ENCODE peak calls at places on chromosomes 6 and 20, in five cellular contexts. V is suprapubic skin, F is esophagus muscularis mucosa, P is sigmoid colon, K is tibial nerve. O is an unnamed sample.

GRCh38 chr6:28606424-28607391 is 81.0 kb downstream of the GPX5 start:
- DNase-seq in V (no peak), P (no peak), F (no peak), K (no peak), O (no peak)

GRCh38 chr6:121688974-121689373 is 253.5 kb downstream of the GJA1 start:
- DNase-seq in P (no peak), V (no peak), F (no peak), K (no peak), O (no peak)

GRCh38 chr6:83114164-83114563 is 46.7 kb downstream of the DOP1A start:
- DNase-seq in P (no peak), K (no peak), F (no peak), V (no peak), O (no peak)

GRCh38 chr6:78253618-78254017 is 600.8 kb downstream of the MEI4 start:
- DNase-seq in V (no peak), P (no peak), F (no peak), K (no peak), O (no peak)

GRCh38 chr6:128275030-128275429 is 245.4 kb downstream of the PTPRK start:
- DNase-seq in F (no peak), V (no peak), K (no peak), P (no peak), O (no peak)

GRCh38 chr20:25859649-25860530 is 163.2 kb upstream of the ZNF337 start:
- DNase-seq in F (no peak), K (peak; percentile 33), V (no peak), P (peak; percentile 84), O (peak; percentile 91)

GRCh38 chr6:90284236-90284744 is 12.4 kb downstream of the BACH2 start:
- DNase-seq in P (no peak), K (no peak), V (no peak), F (no peak), O (no peak)

GRCh38 chr6:90383212-90383611 is 86.6 kb upstream of the BACH2 start:
- DNase-seq in F (no peak), K (no peak), V (no peak), P (no peak), O (no peak)

GRCh38 chr6:32092760-32093497 is 16.2 kb downstream of the TNXB start:
- DNase-seq in F (no peak), P (peak; percentile 77), K (no peak), V (no peak), O (peak; percentile 63)

GRCh38 chr6:29617782-29618557 is 15.0 kb downstream of the GABBR1 start:
- DNase-seq in V (no peak), K (no peak), F (no peak), P (no peak), O (no peak)

GRCh38 chr6:92915466-92915865 is 503.9 kb downstream of the EPHA7 start:
- DNase-seq in P (no peak), V (no peak), F (no peak), K (no peak), O (no peak)

GRCh38 chr6:30463651-30464618 is 25.4 kb upstream of the HLA-E start:
- DNase-seq in K (no peak), P (no peak), F (no peak), V (no peak), O (no peak)

GRCh38 chr6:44466955-44467354 is 79.4 kb downstream of the CDC5L start:
- DNase-seq in P (no peak), V (no peak), F (peak; percentile 17), K (no peak), O (no peak)

GRCh38 chr6:32081168-32081624 is 27.9 kb downstream of the TNXB start:
- DNase-seq in V (peak; percentile 91), F (no peak), P (peak; percentile 93), K (peak; percentile 57), O (peak; percentile 48)

GRCh38 chr6:71394001-71394432 is 105.4 kb downstream of the OGFRL1 start:
- DNase-seq in V (no peak), P (no peak), K (no peak), F (no peak), O (no peak)

GRCh38 chr6:37432590-37432915 is 468 bp upstream of the CMTR1 start:
- DNase-seq in F (no peak), P (no peak), K (no peak), V (no peak), O (no peak)

GRCh38 chr6:14365393-14365792 is 247.8 kb downstream of the CD83 start:
- DNase-seq in F (no peak), K (no peak), P (no peak), V (no peak), O (no peak)

GRCh38 chr20:846894-847278 is 13.4 kb downstream of the FAM110A start:
- DNase-seq in P (no peak), K (no peak), F (no peak), V (no peak), O (no peak)

GRCh38 chr6:1695546-1696494 is 86.1 kb downstream of the FOXC1 start:
- DNase-seq in P (no peak), F (no peak), V (no peak), K (peak; percentile 25), O (peak; percentile 42)
- H3K4me3 ChIP-seq in P (no peak overlapping the region), F (no peak overlapping the region), V (no peak overlapping the region), K (no peak overlapping the region), O (no peak overlapping the region)

DNA sequence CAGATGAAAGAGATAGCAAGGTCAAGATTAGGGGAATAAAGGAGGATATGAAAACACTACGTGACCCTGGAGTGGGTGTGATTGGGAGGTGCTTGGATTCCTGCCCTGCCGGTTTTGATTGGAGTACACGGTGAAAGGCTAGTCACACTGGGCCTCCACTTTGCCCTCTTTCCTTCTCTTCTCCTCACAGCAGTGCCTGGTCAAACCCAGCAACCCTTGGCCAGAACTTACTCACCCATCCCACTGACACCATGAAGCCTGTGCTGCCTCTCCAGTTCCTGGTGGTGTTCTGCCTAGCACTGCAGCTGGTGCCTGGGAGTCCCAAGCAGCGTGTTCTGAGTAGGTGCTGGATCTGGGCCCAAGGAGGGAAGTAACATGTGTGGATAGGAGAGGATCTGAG is at the start of gene WFDC13:
- DNase-seq in P (no peak), V (no peak), F (peak; percentile 88), K (no peak), O (no peak)
- TF ChIP-seq POLR2A in P (no peak), V (no peak), F (no peak), K (no peak), O (no peak)

GRCh38 chr6:145865175-145865574 is 50.6 kb upstream of the FBXO30 start:
- DNase-seq in F (no peak), V (no peak), K (no peak), P (no peak), O (no peak)

GRCh38 chr6:145863396-145863795 is 48.8 kb upstream of the FBXO30 start:
- DNase-seq in F (no peak), K (no peak), V (no peak), P (no peak), O (no peak)

GRCh38 chr6:145866449-145867401 is 52.1 kb upstream of the FBXO30 start:
- DNase-seq in F (no peak), V (no peak), K (no peak), P (no peak), O (no peak)

GRCh38 chr6:145863988-145864616 is 49.5 kb upstream of the FBXO30 start:
- DNase-seq in V (no peak), K (no peak), F (no peak), P (no peak), O (no peak)

GRCh38 chr6:145865595-145865994 is 51.0 kb upstream of the FBXO30 start:
- DNase-seq in K (no peak), V (no peak), F (no peak), P (no peak), O (no peak)
- H3K4me3 ChIP-seq in K (no peak overlapping the region), V (no peak overlapping the region), F (no peak overlapping the region), P (no peak overlapping the region), O (no peak overlapping the region)

GRCh38 chr6:2784061-2784460 is 18.9 kb downstream of the WRNIP1 start:
- DNase-seq in F (no peak), P (no peak), V (no peak), K (no peak), O (no peak)

GRCh38 chr6:2782356-2782708 is 17.1 kb downstream of the WRNIP1 start:
- DNase-seq in P (no peak), F (no peak), K (no peak), V (peak; percentile 56), O (no peak)

GRCh38 chr6:2782825-2783187 is 17.6 kb downstream of the WRNIP1 start:
- DNase-seq in F (no peak), P (no peak), V (no peak), K (no peak), O (no peak)

GRCh38 chr6:2781685-2782355 is 16.6 kb downstream of the WRNIP1 start:
- DNase-seq in K (no peak), P (no peak), V (peak; percentile 61), F (no peak), O (no peak)

GRCh38 chr6:2783188-2783957 is 18.2 kb downstream of the WRNIP1 start:
- DNase-seq in V (peak; percentile 65), F (no peak), K (no peak), P (no peak), O (no peak)
- TF ChIP-seq POLR2A in V (no peak), F (no peak), K (no peak), P (no peak), O (no peak)

GRCh38 chr6:162726997-162727346 is 594 bp downstream of the PRKN start:
- DNase-seq in P (no peak), K (no peak), V (no peak), F (no peak), O (no peak)
- H3K4me3 ChIP-seq in P (peak overlapping the region; percentile 99), K (peak overlapping the region; percentile 83), V (peak overlapping the region; percentile 69), F (peak overlapping the region; percentile 94), O (peak overlapping the region; percentile 84)

GRCh38 chr6:170366248-170366960 is 59.8 kb downstream of the FAM120B start:
- DNase-seq in V (no peak), K (peak; percentile 39), P (no peak), F (no peak), O (no peak)
- TF ChIP-seq POLR2A in V (no peak), K (no peak), P (no peak), F (no peak), O (no peak)

GRCh38 chr6:52491203-52492069 is 71.3 kb downstream of the EFHC1 start:
- DNase-seq in V (no peak), F (peak; percentile 74), P (no peak), K (no peak), O (no peak)
- H3K4me3 ChIP-seq in V (peak overlapping the region; percentile 27), F (no peak overlapping the region), P (no peak overlapping the region), K (no peak overlapping the region), O (no peak overlapping the region)